ENCODE peak calls at places on chromosomes 12 and 14, in seven cellular contexts. E is type B pancreatic cell, G is T-helper 2 cell, O is COLO829, T is T-cell, K is T-helper 1 cell, X is HepG2. L is an unnamed sample.

GRCh38 chr12:34394211-34395055 is 372.1 kb downstream of the ALG10 start:
- DNase-seq in E (peak; percentile 51), G (no peak), O (no peak), T (no peak), K (no peak), X (no peak), L (no peak)

GRCh38 chr12:389138-390096 is at the start of gene KDM5A:
- DNase-seq in E (peak; percentile 93), G (peak; percentile 97), O (peak; percentile 95), T (peak; percentile 86), K (peak; percentile 87), X (peak; percentile 86), L (peak; percentile 96)

GRCh38 chr14:22460461-22461195 is 128.4 kb downstream of the DAD1 start:
- DNase-seq in E (no peak), G (no peak), O (no peak), T (no peak), K (no peak), X (no peak), L (no peak)

GRCh38 chr14:51368721-51369163 is 128.7 kb downstream of the TMX1 start:
- DNase-seq in E (no peak), G (no peak), O (no peak), T (no peak), K (no peak), X (no peak), L (peak; percentile 35)

GRCh38 chr14:81400202-81400678 is at the start of gene STON2:
- DNase-seq in E (no peak), G (no peak), O (peak; percentile 35), T (no peak), K (no peak), X (no peak), L (peak; percentile 34)

GRCh38 chr14:33767721-33768457 is 183.0 kb downstream of the EGLN3 start:
- DNase-seq in E (no peak), G (no peak), O (no peak), T (no peak), K (no peak), X (no peak), L (no peak)

GRCh38 chr12:106625976-106626375 is 43.2 kb downstream of the RFX4 start:
- DNase-seq in E (no peak), G (no peak), O (no peak), T (no peak), K (no peak), X (no peak), L (no peak)

GRCh38 chr12:111451649-111452129 is 46.0 kb downstream of the SH2B3 start:
- DNase-seq in E (peak; percentile 13), G (peak; percentile 57), O (peak; percentile 54), T (no peak), K (no peak), X (peak; percentile 53), L (peak; percentile 73)

GRCh38 chr12:88431245-88431644 is 149.0 kb downstream of the KITLG start:
- DNase-seq in E (no peak), G (no peak), O (no peak), T (no peak), K (no peak), X (no peak), L (no peak)

GRCh38 chr14:64654931-64655330 is 49.3 kb upstream of the PLEKHG3 start:
- DNase-seq in E (no peak), G (no peak), O (no peak), T (no peak), K (no peak), X (no peak), L (no peak)

GRCh38 chr14:77037338-77037782 is 8.9 kb upstream of the IRF2BPL start:
- DNase-seq in E (no peak), G (no peak), O (no peak), T (no peak), K (no peak), X (no peak), L (no peak)

GRCh38 chr14:60179296-60179924 is 14.2 kb upstream of the DHRS7 start:
- DNase-seq in E (no peak), G (no peak), O (no peak), T (no peak), K (no peak), X (no peak), L (no peak)

GRCh38 chr12:14399871-14400270 is 34.4 kb downstream of the ATF7IP start:
- DNase-seq in E (no peak), G (peak; percentile 57), O (no peak), T (no peak), K (no peak), X (no peak), L (peak; percentile 56)

GRCh38 chr14:93010543-93011541 is 87.9 kb downstream of the CHGA start:
- DNase-seq in E (no peak), G (no peak), O (no peak), T (no peak), K (no peak), X (peak; percentile 73), L (no peak)

GRCh38 chr12:94397401-94397800 is 62.3 kb downstream of the CEP83 start:
- DNase-seq in E (no peak), G (no peak), O (no peak), T (no peak), K (no peak), X (no peak), L (no peak)

L was measured in foreskin melanocyte.